ENCODE peak calls at places on chromosomes 3 and 15, in six cellular contexts. E is cardiac muscle cell, J is HL-60, B is osteoblast, R is body of pancreas, H is left lung. O is an unnamed sample.

GRCh38 chr3:51024765-51025681 is 350.3 kb downstream of the DOCK3 start:
- DNase-seq in E (peak; percentile 10), J (peak; percentile 31), B (no peak), R (peak; percentile 37), H (no peak), O (no peak)

GRCh38 chr3:98843301-98843959 is 58.1 kb downstream of the DCBLD2 start:
- DNase-seq in E (no peak), J (no peak), B (no peak), R (no peak), H (no peak), O (no peak)

GRCh38 chr3:73086071-73086494 is 24.6 kb downstream of the EBLN2 start:
- DNase-seq in E (peak; percentile 58), J (peak; percentile 35), B (peak; percentile 58), R (peak; percentile 48), H (no peak), O (no peak)

GRCh38 chr3:109224333-109224732 is 87.8 kb downstream of the C3orf85 start:
- DNase-seq in E (no peak), J (peak; percentile 3), B (no peak), R (peak; percentile 36), H (no peak), O (no peak)

GRCh38 chr15:84645997-84646396 is 8.1 kb downstream of the WDR73 start:
- DNase-seq in E (no peak), J (no peak), B (no peak), R (no peak), H (no peak), O (no peak)

GRCh38 chr3:168330983-168331382 is 235.3 kb upstream of the GOLIM4 start:
- DNase-seq in E (no peak), J (no peak), B (no peak), R (no peak), H (no peak), O (no peak)

GRCh38 chr15:85137507-85138175 is 156.0 kb downstream of the PDE8A start:
- DNase-seq in E (peak; percentile 42), J (no peak), B (no peak), R (no peak), H (no peak), O (no peak)

GRCh38 chr15:28901587-28901980 is 15.8 kb downstream of the APBA2 start:
- DNase-seq in E (no peak), J (no peak), B (no peak), R (no peak), H (peak; percentile 19), O (no peak)

GRCh38 chr3:10655131-10655530 is 149.7 kb upstream of the ATP2B2 start:
- DNase-seq in E (no peak), J (no peak), B (no peak), R (no peak), H (no peak), O (no peak)

GRCh38 chr3:12138044-12138443 is 20.7 kb downstream of the TIMP4 start:
- DNase-seq in E (no peak), J (peak; percentile 54), B (no peak), R (no peak), H (no peak), O (no peak)

GRCh38 chr15:42891569-42891968 is 29.0 kb downstream of the TTBK2 start:
- DNase-seq in E (no peak), J (no peak), B (no peak), R (no peak), H (no peak), O (no peak)

GRCh38 chr15:31023841-31024240 is 32.4 kb upstream of the MTMR10 start:
- DNase-seq in E (no peak), J (no peak), B (no peak), R (no peak), H (no peak), O (no peak)

GRCh38 chr3:77348244-77348855 is 308.5 kb downstream of the ROBO2 start:
- DNase-seq in E (peak; percentile 60), J (peak; percentile 22), B (no peak), R (no peak), H (no peak), O (no peak)

GRCh38 chr15:100725121-100726069 is 123.0 kb downstream of the ASB7 start:
- DNase-seq in E (no peak), J (no peak), B (peak; percentile 83), R (peak; percentile 9), H (no peak), O (no peak)

GRCh38 chr3:66396888-66397287 is 103.9 kb downstream of the LRIG1 start:
- DNase-seq in E (no peak), J (no peak), B (no peak), R (peak; percentile 8), H (no peak), O (no peak)

GRCh38 chr15:47762621-47763020 is 45.3 kb downstream of the SEMA6D start:
- DNase-seq in E (no peak), J (no peak), B (no peak), R (no peak), H (no peak), O (no peak)

GRCh38 chr15:80405554-80405850 is 1.3 kb downstream of the ARNT2 start:
- DNase-seq in E (no peak), J (no peak), B (no peak), R (no peak), H (no peak), O (no peak)

GRCh38 chr15:84818221-84819131 is 1.3 kb downstream of the ALPK3 start:
- DNase-seq in E (peak; percentile 49), J (no peak), B (peak; percentile 93), R (peak; percentile 72), H (no peak), O (no peak)

GRCh38 chr3:17500618-17501017 is 241.8 kb downstream of the TBC1D5 start:
- DNase-seq in E (no peak), J (no peak), B (peak; percentile 66), R (no peak), H (no peak), O (no peak)

GRCh38 chr3:124586126-124587052 is 143.9 kb upstream of the UMPS start:
- DNase-seq in E (peak; percentile 51), J (no peak), B (peak; percentile 32), R (peak; percentile 30), H (no peak), O (no peak)

GRCh38 chr3:178083906-178084823 is 452.1 kb upstream of the KCNMB2 start:
- DNase-seq in E (peak; percentile 39), J (no peak), B (no peak), R (no peak), H (no peak), O (no peak)

GRCh38 chr3:104831076-104831475 is 535.6 kb upstream of the ALCAM start:
- DNase-seq in E (no peak), J (no peak), B (no peak), R (no peak), H (no peak), O (no peak)

GRCh38 chr15:61501815-61502214 is 272.7 kb upstream of the RORA start:
- DNase-seq in E (no peak), J (no peak), B (no peak), R (no peak), H (no peak), O (no peak)

GRCh38 chr3:169510378-169510777 is 153.1 kb downstream of the MECOM start:
- DNase-seq in E (no peak), J (no peak), B (no peak), R (no peak), H (no peak), O (no peak)

GRCh38 chr3:190131329-190131728 is 10.6 kb upstream of the P3H2 start:
- DNase-seq in E (no peak), J (no peak), B (no peak), R (peak; percentile 26), H (no peak), O (no peak)

GRCh38 chr3:142888484-142889262 is at the start of gene PCOLCE2:
- DNase-seq in E (peak; percentile 61), J (peak; percentile 18), B (peak; percentile 88), R (peak; percentile 13), H (peak; percentile 41), O (peak; percentile 26)

GRCh38 chr3:9078561-9079240 is 115.4 kb upstream of the RAD18 start:
- DNase-seq in E (no peak), J (no peak), B (no peak), R (no peak), H (no peak), O (no peak)
- TF ChIP-seq CTCF in E (no peak), J (no peak), B (no peak), R (peak; percentile 11), H (no peak), O (peak; percentile 44)

GRCh38 chr3:47010910-47011309 is 31.4 kb downstream of the NBEAL2 start:
- DNase-seq in E (no peak), J (no peak), B (peak; percentile 61), R (no peak), H (no peak), O (no peak)

GRCh38 chr3:47011371-47011770 is 31.9 kb downstream of the NBEAL2 start:
- DNase-seq in E (no peak), J (no peak), B (peak; percentile 92), R (no peak), H (no peak), O (no peak)

GRCh38 chr3:47008851-47009224 is 29.4 kb downstream of the NBEAL2 start:
- DNase-seq in E (no peak), J (no peak), B (no peak), R (no peak), H (no peak), O (no peak)

GRCh38 chr3:47009225-47010049 is 30.0 kb downstream of the NBEAL2 start:
- DNase-seq in E (peak; percentile 83), J (no peak), B (peak; percentile 100), R (peak; percentile 90), H (peak; percentile 92), O (peak; percentile 86)

GRCh38 chr3:47010050-47010712 is 30.7 kb downstream of the NBEAL2 start:
- DNase-seq in E (no peak), J (no peak), B (no peak), R (peak; percentile 17), H (peak; percentile 36), O (no peak)
- H3K4me3 ChIP-seq in E (peak overlapping the region; percentile 19), J (no peak overlapping the region), B (peak overlapping the region; percentile 75), R (no peak overlapping the region), H (peak overlapping the region; percentile 40), O (no peak overlapping the region)

DNA sequence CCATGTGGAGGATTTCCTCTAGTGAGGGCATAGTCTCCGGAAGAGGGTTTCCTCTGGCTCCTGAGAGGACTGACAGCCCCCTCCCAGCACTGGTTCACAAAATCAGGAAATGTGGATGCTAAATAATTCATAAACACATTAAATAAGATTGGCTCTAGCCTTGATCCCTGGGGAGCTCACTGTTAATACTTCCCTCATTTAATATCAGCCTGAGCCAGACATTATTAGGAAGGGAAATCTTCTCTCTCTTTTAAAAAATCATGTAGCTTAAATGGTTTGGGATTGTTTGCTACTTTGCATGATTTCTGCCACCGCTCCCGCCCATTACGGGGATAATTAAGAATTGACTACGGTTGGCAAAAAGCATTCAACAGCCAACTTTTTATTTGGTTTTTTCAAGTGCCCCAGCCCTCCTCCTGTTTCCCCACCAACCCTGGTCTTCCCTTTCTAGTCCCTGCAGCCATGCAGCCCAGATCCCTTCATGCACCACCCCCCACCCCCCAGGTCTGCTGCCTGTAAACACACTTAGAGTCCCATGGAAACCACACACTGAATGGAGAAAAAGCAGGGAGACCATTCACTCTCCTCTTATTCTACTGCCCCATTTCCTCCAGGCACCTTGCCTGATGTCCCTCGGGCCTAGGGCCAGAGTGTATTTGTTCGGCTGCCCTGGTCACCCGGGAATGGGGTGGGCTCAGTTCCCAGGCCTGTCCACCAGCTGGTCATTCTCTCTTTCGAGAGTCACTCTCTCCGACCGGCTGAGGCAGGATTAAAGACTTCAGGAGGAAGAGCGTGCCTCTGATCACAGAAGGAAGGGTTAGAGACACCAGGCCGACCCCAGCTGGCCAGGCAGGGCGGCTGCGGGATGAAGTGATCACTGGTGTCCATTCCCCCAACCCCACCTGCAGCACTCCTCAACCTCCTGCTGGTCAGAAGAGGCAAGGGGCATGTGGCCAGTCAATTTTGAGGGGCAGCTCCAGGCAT is 45.1 kb downstream of the SEMA5B start:
- DNase-seq in E (peak; percentile 33), J (no peak), B (no peak), R (no peak), H (no peak), O (no peak)
- TF ChIP-seq CTCF in E (peak; percentile 7), J (no peak), B (no peak), R (no peak), H (no peak), O (no peak)

GRCh38 chr15:25862469-25863066 is 559 bp downstream of the ATP10A start:
- DNase-seq in E (peak; percentile 24), J (no peak), B (peak; percentile 92), R (no peak), H (no peak), O (no peak)
- H3K4me3 ChIP-seq in E (peak overlapping the region; percentile 25), J (peak overlapping the region; percentile 15), B (peak overlapping the region; percentile 85), R (peak overlapping the region; percentile 9), H (peak overlapping the region; percentile 76), O (peak overlapping the region; percentile 10)